ENCODE peak calls at places on chromosomes 16 and 17, in eight cellular contexts. Q is tibial nerve, R is A549, A is adrenal gland, N is K562, D is body of pancreas, C is ovary, S is esophagus muscularis mucosa. B is an unnamed sample.
A peak's percentile ranks its signal among the peaks of the same experiment; 100 is the strongest.

GRCh38 chr16:21265104-21265825 is 12.8 kb downstream of the CRYM start:
- DNase-seq in Q (no peak), R (no peak), A (no peak), N (no peak), D (no peak), C (no peak), S (peak; percentile 34), B (no peak)

GRCh38 chr17:18026408-18026776 is 12.6 kb downstream of the ATPAF2 start:
- DNase-seq in Q (no peak), R (no peak), A (no peak), N (no peak), D (no peak), C (no peak), S (no peak), B (no peak)

GRCh38 chr17:79518330-79519151 is 92.3 kb downstream of the RBFOX3 start:
- DNase-seq in Q (no peak), R (no peak), A (no peak), N (no peak), D (no peak), C (no peak), S (no peak), B (no peak)

GRCh38 chr16:14015948-14016347 is 55.2 kb upstream of the MRTFB start:
- DNase-seq in Q (no peak), R (peak; percentile 83), A (peak; percentile 56), N (no peak), D (no peak), C (no peak), S (no peak), B (no peak)

GRCh38 chr17:31560836-31561235 is 169.4 kb downstream of the RAB11FIP4 start:
- DNase-seq in Q (no peak), R (no peak), A (no peak), N (no peak), D (no peak), C (no peak), S (no peak), B (no peak)

GRCh38 chr17:27433521-27433920 is 22.7 kb upstream of the KSR1 start:
- DNase-seq in Q (no peak), R (no peak), A (no peak), N (no peak), D (no peak), C (no peak), S (no peak), B (no peak)

GRCh38 chr17:65823713-65824112 is 262.3 kb upstream of the AXIN2 start:
- DNase-seq in Q (no peak), R (no peak), A (no peak), N (no peak), D (no peak), C (no peak), S (no peak), B (no peak)

GRCh38 chr16:50252874-50253510 is 13.4 kb upstream of the ADCY7 start:
- DNase-seq in Q (no peak), R (no peak), A (no peak), N (peak; percentile 56), D (no peak), C (no peak), S (no peak), B (no peak)

GRCh38 chr16:85420501-85421337 is 192.4 kb upstream of the GSE1 start:
- DNase-seq in Q (no peak), R (peak; percentile 78), A (peak; percentile 71), N (peak; percentile 92), D (peak; percentile 74), C (peak; percentile 64), S (no peak), B (peak; percentile 75)

GRCh38 chr17:78992542-78993212 is 13.0 kb upstream of the LGALS3BP start:
- DNase-seq in Q (no peak), R (no peak), A (no peak), N (peak; percentile 45), D (no peak), C (no peak), S (no peak), B (peak; percentile 6)

GRCh38 chr17:32692179-32692578 is 184.7 kb downstream of the MYO1D start:
- DNase-seq in Q (no peak), R (no peak), A (no peak), N (no peak), D (no peak), C (no peak), S (no peak), B (no peak)

GRCh38 chr16:73703891-73704290 is 592.7 kb upstream of the PSMD7 start:
- DNase-seq in Q (no peak), R (no peak), A (no peak), N (no peak), D (no peak), C (no peak), S (no peak), B (no peak)

GRCh38 chr17:80656590-80656989 is 112.0 kb downstream of the RPTOR start:
- DNase-seq in Q (no peak), R (no peak), A (no peak), N (no peak), D (no peak), C (no peak), S (no peak), B (no peak)

GRCh38 chr16:85037050-85037410 is 9.4 kb downstream of the KIAA0513 start:
- DNase-seq in Q (peak; percentile 21), R (peak; percentile 49), A (peak; percentile 89), N (no peak), D (no peak), C (no peak), S (no peak), B (no peak)

GRCh38 chr16:71555230-71555891 is 21.5 kb downstream of the TAT start:
- DNase-seq in Q (no peak), R (peak; percentile 10), A (no peak), N (no peak), D (no peak), C (no peak), S (no peak), B (no peak)

GRCh38 chr17:1746975-1747543 is 4.4 kb downstream of the SERPINF2 start:
- DNase-seq in Q (peak; percentile 56), R (no peak), A (peak; percentile 37), N (no peak), D (no peak), C (no peak), S (no peak), B (peak; percentile 77)

DNA sequence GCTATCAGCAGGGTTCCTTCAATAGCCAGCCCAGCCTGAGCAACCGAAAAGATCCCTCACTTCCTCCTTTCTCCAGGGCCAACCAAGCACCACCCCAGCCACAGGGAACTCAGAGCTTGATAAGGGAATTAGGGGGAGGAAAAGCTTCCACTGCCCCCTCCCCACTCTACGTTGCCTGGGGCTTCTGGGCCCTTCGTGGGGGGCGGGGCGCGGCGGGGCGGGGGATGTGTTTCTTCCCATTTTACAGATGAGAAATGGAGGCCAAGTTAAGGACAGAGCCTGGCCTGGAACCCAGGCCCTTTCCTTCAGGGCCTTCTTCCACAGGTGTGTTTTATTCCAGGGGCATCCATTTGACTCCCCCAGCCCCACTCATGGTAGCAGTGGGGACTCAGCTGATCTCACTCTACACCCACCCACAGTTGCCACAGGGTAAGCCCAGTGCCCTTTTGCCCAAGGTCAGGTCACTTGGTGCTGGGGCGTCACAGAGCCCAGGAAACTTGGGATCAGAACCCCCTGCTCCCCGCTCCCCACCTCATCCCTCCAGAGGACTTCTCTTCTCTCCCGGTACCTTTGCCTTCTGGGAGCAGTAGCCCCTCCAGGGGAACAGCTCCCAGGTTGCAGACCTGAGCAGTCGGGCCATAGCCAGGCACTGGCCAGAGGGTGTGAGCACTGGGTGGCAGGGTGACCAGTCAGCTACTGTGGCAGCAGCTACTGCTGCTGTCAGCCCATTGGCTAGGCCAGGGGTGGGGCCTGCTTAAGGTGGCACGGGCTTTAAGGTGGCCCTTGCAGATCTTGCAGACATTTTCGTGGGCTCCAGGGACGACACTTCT is at the start of gene LDHD:
- DNase-seq in Q (peak; percentile 79), R (peak; percentile 81), A (peak; percentile 90), N (peak; percentile 55), D (peak; percentile 91), C (peak; percentile 88), S (no peak), B (peak; percentile 90)
- TF ChIP-seq POLR2A in Q (peak; percentile 64), R (no peak), A (peak; percentile 45), N (no peak), D (peak; percentile 96), C (peak; percentile 41), S (no peak), B (peak; percentile 96)

DNA sequence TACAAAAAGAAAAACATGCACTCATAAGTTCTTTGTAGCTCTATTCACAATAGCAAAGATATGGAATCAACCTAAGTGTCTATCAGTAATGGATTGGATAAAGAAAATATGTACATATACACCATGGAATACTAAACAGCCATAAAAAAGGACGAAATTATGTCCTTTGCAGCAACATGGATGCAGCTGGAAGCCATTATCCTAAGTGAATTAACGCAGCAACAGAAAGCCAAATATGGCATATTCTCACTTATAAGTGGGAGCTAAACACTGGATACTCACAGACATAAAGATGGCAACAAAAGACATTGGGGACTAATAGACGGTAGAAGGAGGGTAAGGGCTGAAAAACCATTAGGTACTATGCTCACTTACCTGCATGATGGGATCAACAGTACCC is 5.8 kb downstream of the CMC2 start:
- DNase-seq in Q (no peak), R (no peak), A (no peak), N (no peak), D (no peak), C (no peak), S (no peak), B (no peak)
- H3K4me1 ChIP-seq in Q (peaks cover 30% of the 10 kb centered on the region), R (peaks cover 35% of the 10 kb centered on the region), A (peaks cover 12% of the 10 kb centered on the region), N (peaks cover 11% of the 10 kb centered on the region), D (peaks cover 43% of the 10 kb centered on the region), C (peaks cover 11% of the 10 kb centered on the region), S (peaks cover 23% of the 10 kb centered on the region), B (peaks cover 7% of the 10 kb centered on the region)

GRCh38 chr17:72176902-72177660 is 56.3 kb downstream of the SOX9 start:
- DNase-seq in Q (no peak), R (no peak), A (no peak), N (no peak), D (no peak), C (no peak), S (no peak), B (peak; percentile 38)
- TF ChIP-seq POLR2A in Q (no peak), R (no peak), A (no peak), N (no peak), D (no peak), C (no peak), S (no peak), B (no peak)

GRCh38 chr16:1546430-1546829 is 13.0 kb downstream of the TMEM204 start:
- DNase-seq in Q (no peak), R (no peak), A (no peak), N (no peak), D (no peak), C (no peak), S (no peak), B (no peak)
- H3K4me1 ChIP-seq in Q (peaks cover 91% of the 10 kb centered on the region), R (peaks cover 3% of the 10 kb centered on the region), A (peaks cover 15% of the 10 kb centered on the region), N (peaks cover 44% of the 10 kb centered on the region), D (peaks cover 8% of the 10 kb centered on the region), C (peaks cover 11% of the 10 kb centered on the region), S (peaks cover 98% of the 10 kb centered on the region), B (peaks cover 22% of the 10 kb centered on the region)